ENCODE peak calls at places on chromosomes 12 and 14, in four cellular contexts. M is tibial artery; K is stimulated activated CD4-positive, alpha-beta T cell treated with anti-CD3 and anti-CD28 coated beads, Interleukin-12 subunit alpha, Interleukin-12 subunit beta, amount 100 ng/mL, for 48 hours; B is foreskin fibroblast. O is an unnamed sample.
A peak's percentile ranks its signal among the peaks of the same experiment; 100 is the strongest.

GRCh38 chr12:76035045-76035444 is 3.5 kb upstream of the PHLDA1 start:
- DNase-seq in M (no peak), B (no peak), K (no peak), O (no peak)

GRCh38 chr12:90842477-90842876 is 112.5 kb downstream of the CCER1 start:
- DNase-seq in K (no peak), M (no peak), B (no peak), O (no peak)

GRCh38 chr14:32657081-32657480 is 281.6 kb upstream of the NPAS3 start:
- DNase-seq in K (no peak), M (peak; percentile 73), B (peak; percentile 75), O (no peak)

GRCh38 chr12:123164222-123164621 is 13.3 kb upstream of the PITPNM2 start:
- DNase-seq in B (no peak), K (no peak), M (no peak), O (no peak)

GRCh38 chr14:62213516-62213915 is 451.3 kb downstream of the SNAPC1 start:
- DNase-seq in B (peak; percentile 40), M (no peak), K (no peak), O (no peak)

GRCh38 chr12:110366474-110367208 is 36.9 kb downstream of the ANAPC7 start:
- DNase-seq in K (no peak), M (no peak), B (no peak), O (no peak)

GRCh38 chr12:50112456-50113218 is 601 bp downstream of the COX14 start:
- DNase-seq in B (peak; percentile 65), M (no peak), K (no peak), O (peak; percentile 45)

GRCh38 chr12:40158592-40159111 is 52.8 kb upstream of the SLC2A13 start:
- DNase-seq in K (no peak), M (no peak), B (no peak), O (peak; percentile 67)

GRCh38 chr12:100077367-100077766 is 65.3 kb downstream of the BLTP3B start:
- DNase-seq in K (no peak), B (peak; percentile 23), M (no peak), O (no peak)

O was measured in breast epithelium.